ENCODE peak calls at places on chromosomes 5 and 9, in five cellular contexts. One of them, this sample, is unnamed.

GRCh38 chr9:94514722-94515121 is 40.2 kb upstream of the PCAT7 start:
- DNase-seq in iPS DF 6.9: no peak
- DNase-seq in smooth muscle cell of the brain vasculature: no peak
- DNase-seq in tibial artery: no peak
- DNase-seq in left cardiac atrium: no peak
- DNase-seq in this sample: no peak

GRCh38 chr5:172502410-172502809 is 48.1 kb upstream of the SH3PXD2B start:
- DNase-seq in tibial artery: no peak
- DNase-seq in smooth muscle cell of the brain vasculature: no peak
- DNase-seq in iPS DF 6.9: no peak
- DNase-seq in left cardiac atrium: no peak
- DNase-seq in this sample: peak

GRCh38 chr5:41968153-41968723 is 43.2 kb downstream of the FBXO4 start:
- DNase-seq in tibial artery: no peak
- DNase-seq in smooth muscle cell of the brain vasculature: no peak
- DNase-seq in iPS DF 6.9: no peak
- DNase-seq in left cardiac atrium: no peak
- DNase-seq in this sample: no peak

GRCh38 chr9:134807726-134808125 is 72.9 kb upstream of the FCN2 start:
- DNase-seq in left cardiac atrium: no peak
- DNase-seq in smooth muscle cell of the brain vasculature: peak
- DNase-seq in iPS DF 6.9: no peak
- DNase-seq in tibial artery: no peak
- DNase-seq in this sample: no peak

GRCh38 chr5:114367029-114367428 is 5.2 kb downstream of the KCNN2 start:
- DNase-seq in smooth muscle cell of the brain vasculature: no peak
- DNase-seq in left cardiac atrium: no peak
- DNase-seq in iPS DF 6.9: no peak
- DNase-seq in tibial artery: no peak
- DNase-seq in this sample: no peak

GRCh38 chr5:37580106-37580505 is 201.0 kb downstream of the WDR70 start:
- DNase-seq in smooth muscle cell of the brain vasculature: no peak
- DNase-seq in tibial artery: no peak
- DNase-seq in left cardiac atrium: no peak
- DNase-seq in iPS DF 6.9: no peak
- DNase-seq in this sample: no peak

GRCh38 chr5:130871346-130872086 is 293.5 kb downstream of the HINT1 start:
- DNase-seq in left cardiac atrium: peak
- DNase-seq in iPS DF 6.9: peak
- DNase-seq in tibial artery: no peak
- DNase-seq in smooth muscle cell of the brain vasculature: no peak
- DNase-seq in this sample: no peak

GRCh38 chr9:128992995-128993394 is 35.1 kb downstream of the SH3GLB2 start:
- DNase-seq in iPS DF 6.9: no peak
- DNase-seq in tibial artery: no peak
- DNase-seq in left cardiac atrium: no peak
- DNase-seq in smooth muscle cell of the brain vasculature: no peak
- DNase-seq in this sample: no peak

GRCh38 chr9:74348777-74349176 is 148.4 kb upstream of the RORB start:
- DNase-seq in left cardiac atrium: no peak
- DNase-seq in smooth muscle cell of the brain vasculature: no peak
- DNase-seq in iPS DF 6.9: no peak
- DNase-seq in tibial artery: no peak
- DNase-seq in this sample: no peak

GRCh38 chr9:129058965-129059795 is 21.7 kb upstream of the DOLPP1 start:
- DNase-seq in smooth muscle cell of the brain vasculature: no peak
- DNase-seq in tibial artery: no peak
- DNase-seq in iPS DF 6.9: no peak
- DNase-seq in left cardiac atrium: no peak
- DNase-seq in this sample: no peak

GRCh38 chr5:14267166-14267838 is 124.2 kb downstream of the TRIO start:
- DNase-seq in left cardiac atrium: no peak
- DNase-seq in iPS DF 6.9: no peak
- DNase-seq in tibial artery: no peak
- DNase-seq in smooth muscle cell of the brain vasculature: no peak
- DNase-seq in this sample: no peak

GRCh38 chr9:73643379-73644013 is 491.8 kb downstream of the ANXA1 start:
- DNase-seq in left cardiac atrium: no peak
- DNase-seq in iPS DF 6.9: no peak
- DNase-seq in smooth muscle cell of the brain vasculature: no peak
- DNase-seq in tibial artery: no peak
- DNase-seq in this sample: no peak

GRCh38 chr9:129558551-129559505 is 62.1 kb downstream of the C9orf50 start:
- DNase-seq in smooth muscle cell of the brain vasculature: no peak
- DNase-seq in tibial artery: no peak
- DNase-seq in left cardiac atrium: no peak
- DNase-seq in iPS DF 6.9: no peak
- DNase-seq in this sample: no peak

GRCh38 chr5:32002755-32003154 is 171.4 kb downstream of the GOLPH3 start:
- DNase-seq in tibial artery: no peak
- DNase-seq in iPS DF 6.9: no peak
- DNase-seq in left cardiac atrium: no peak
- DNase-seq in smooth muscle cell of the brain vasculature: no peak
- DNase-seq in this sample: no peak

GRCh38 chr5:172845190-172845975 is 11.3 kb downstream of the ERGIC1 start:
- DNase-seq in left cardiac atrium: no peak
- DNase-seq in iPS DF 6.9: no peak
- DNase-seq in smooth muscle cell of the brain vasculature: no peak
- DNase-seq in tibial artery: no peak
- DNase-seq in this sample: no peak

GRCh38 chr9:127729522-127730256 is 5.4 kb downstream of the TOR2A start:
- DNase-seq in left cardiac atrium: no peak
- DNase-seq in smooth muscle cell of the brain vasculature: no peak
- DNase-seq in iPS DF 6.9: no peak
- DNase-seq in tibial artery: no peak
- DNase-seq in this sample: no peak

GRCh38 chr9:34123682-34124081 is 2.8 kb downstream of the DCAF12 start:
- DNase-seq in tibial artery: no peak
- DNase-seq in smooth muscle cell of the brain vasculature: no peak
- DNase-seq in iPS DF 6.9: no peak
- DNase-seq in left cardiac atrium: no peak
- DNase-seq in this sample: no peak

GRCh38 chr5:146697211-146697610 is 181.2 kb upstream of the GPR151 start:
- DNase-seq in left cardiac atrium: no peak
- DNase-seq in iPS DF 6.9: no peak
- DNase-seq in tibial artery: no peak
- DNase-seq in smooth muscle cell of the brain vasculature: no peak
- DNase-seq in this sample: no peak

GRCh38 chr5:31413030-31413812 is 118.7 kb downstream of the DROSHA start:
- DNase-seq in left cardiac atrium: peak
- DNase-seq in tibial artery: no peak
- DNase-seq in iPS DF 6.9: no peak
- DNase-seq in smooth muscle cell of the brain vasculature: no peak
- DNase-seq in this sample: no peak

GRCh38 chr5:65952259-65952658 is 25.9 kb downstream of the ERBIN start:
- DNase-seq in tibial artery: no peak
- DNase-seq in iPS DF 6.9: no peak
- DNase-seq in smooth muscle cell of the brain vasculature: no peak
- DNase-seq in left cardiac atrium: no peak
- DNase-seq in this sample: no peak

GRCh38 chr5:124310453-124310852 is 436.0 kb downstream of the ZNF608 start:
- DNase-seq in left cardiac atrium: no peak
- DNase-seq in iPS DF 6.9: no peak
- DNase-seq in tibial artery: no peak
- DNase-seq in smooth muscle cell of the brain vasculature: no peak
- DNase-seq in this sample: no peak

GRCh38 chr5:172770675-172771438 is at the start of gene DUSP1:
- DNase-seq in smooth muscle cell of the brain vasculature: peak
- DNase-seq in tibial artery: peak
- DNase-seq in iPS DF 6.9: no peak
- DNase-seq in left cardiac atrium: peak
- DNase-seq in this sample: peak

GRCh38 chr5:120413706-120414105 is 50.4 kb upstream of the PRR16 start:
- DNase-seq in smooth muscle cell of the brain vasculature: no peak
- DNase-seq in iPS DF 6.9: no peak
- DNase-seq in tibial artery: no peak
- DNase-seq in left cardiac atrium: no peak
- DNase-seq in this sample: no peak

GRCh38 chr5:128477946-128478345 is 60.1 kb downstream of the FBN2 start:
- DNase-seq in left cardiac atrium: no peak
- DNase-seq in tibial artery: no peak
- DNase-seq in iPS DF 6.9: no peak
- DNase-seq in smooth muscle cell of the brain vasculature: no peak
- DNase-seq in this sample: no peak

GRCh38 chr5:33937700-33938506 is 1.7 kb downstream of the RXFP3 start:
- DNase-seq in iPS DF 6.9: no peak
- DNase-seq in smooth muscle cell of the brain vasculature: no peak
- DNase-seq in tibial artery: no peak
- DNase-seq in left cardiac atrium: no peak
- DNase-seq in this sample: no peak

This sample was measured in coronary artery.